ENCODE peak calls at places on chromosomes 12 and 14, in ten cellular contexts. H is heart right ventricle, W is AG09319, M is fibroblast of pulmonary artery, Y is progenitor cell of endocrine pancreas, F is bronchial epithelial cell, R is PC-3, Z is AG10803, O is breast epithelium, Q is Calu3. C is an unnamed sample.
A peak's percentile ranks its signal among the peaks of the same experiment; 100 is the strongest.

GRCh38 chr14:99687284-99688209 is 3.4 kb downstream of the CYP46A1 start:
- DNase-seq in H (no peak), W (no peak), M (no peak), Y (peak; percentile 26), F (peak; percentile 13), R (peak; percentile 40), Z (no peak), O (no peak), Q (peak; percentile 41), C (no peak)

GRCh38 chr14:97057238-97057637 is 260.1 kb downstream of the VRK1 start:
- DNase-seq in H (no peak), W (no peak), M (no peak), Y (no peak), F (no peak), R (no peak), Z (no peak), O (no peak), Q (no peak), C (no peak)

GRCh38 chr12:52074006-52074405 is 4.2 kb downstream of the ATG101 start:
- DNase-seq in H (peak; percentile 72), W (no peak), M (peak; percentile 49), Y (no peak), F (no peak), R (peak; percentile 13), Z (peak; percentile 81), O (peak; percentile 67), Q (no peak), C (no peak)

GRCh38 chr12:102182635-102183034 is 15.0 kb downstream of the PMCH start:
- DNase-seq in H (no peak), W (no peak), M (peak; percentile 41), Y (no peak), F (peak; percentile 28), R (peak; percentile 14), Z (no peak), O (no peak), Q (no peak), C (no peak)

GRCh38 chr14:100067971-100068959 is 3.0 kb downstream of the EVL start:
- DNase-seq in H (peak; percentile 20), W (no peak), M (peak; percentile 40), Y (no peak), F (peak; percentile 92), R (peak; percentile 92), Z (no peak), O (no peak), Q (peak; percentile 34), C (peak; percentile 77)

GRCh38 chr14:53517276-53517960 is 364.3 kb upstream of the DDHD1 start:
- DNase-seq in H (no peak), W (no peak), M (no peak), Y (no peak), F (no peak), R (no peak), Z (peak; percentile 79), O (no peak), Q (no peak), C (no peak)

GRCh38 chr14:80587096-80587724 is 354.3 kb downstream of the CEP128 start:
- DNase-seq in H (no peak), W (peak; percentile 27), M (peak; percentile 70), Y (no peak), F (peak; percentile 65), R (peak; percentile 66), Z (peak; percentile 60), O (no peak), Q (no peak), C (peak; percentile 40)

GRCh38 chr12:28027947-28028724 is 55.6 kb upstream of the PTHLH start:
- DNase-seq in H (no peak), W (no peak), M (no peak), Y (no peak), F (peak; percentile 40), R (peak; percentile 99), Z (no peak), O (no peak), Q (no peak), C (no peak)

GRCh38 chr12:4700621-4701026 is 19.6 kb upstream of the GALNT8 start:
- DNase-seq in H (peak; percentile 50), W (no peak), M (peak; percentile 85), Y (no peak), F (peak; percentile 72), R (no peak), Z (no peak), O (no peak), Q (no peak), C (no peak)

GRCh38 chr12:2332947-2333346 is 280.2 kb downstream of the CACNA1C start:
- DNase-seq in H (no peak), W (no peak), M (peak; percentile 14), Y (no peak), F (no peak), R (no peak), Z (no peak), O (no peak), Q (no peak), C (no peak)

GRCh38 chr14:73125169-73125588 is 11.1 kb upstream of the PSEN1 start:
- DNase-seq in H (no peak), W (no peak), M (no peak), Y (no peak), F (no peak), R (no peak), Z (no peak), O (no peak), Q (no peak), C (no peak)

GRCh38 chr14:37167151-37168047 is 5.0 kb downstream of the SLC25A21 start:
- DNase-seq in H (no peak), W (no peak), M (no peak), Y (no peak), F (no peak), R (no peak), Z (no peak), O (no peak), Q (no peak), C (no peak)

GRCh38 chr14:56087824-56088571 is 30.2 kb upstream of the PELI2 start:
- DNase-seq in H (no peak), W (no peak), M (no peak), Y (no peak), F (no peak), R (no peak), Z (no peak), O (no peak), Q (no peak), C (no peak)

GRCh38 chr14:95609398-95609990 is 74.6 kb downstream of the GLRX5 start:
- DNase-seq in H (no peak), W (no peak), M (peak; percentile 19), Y (peak; percentile 44), F (peak; percentile 12), R (peak; percentile 56), Z (peak; percentile 16), O (no peak), Q (peak; percentile 46), C (peak; percentile 14)

DNA sequence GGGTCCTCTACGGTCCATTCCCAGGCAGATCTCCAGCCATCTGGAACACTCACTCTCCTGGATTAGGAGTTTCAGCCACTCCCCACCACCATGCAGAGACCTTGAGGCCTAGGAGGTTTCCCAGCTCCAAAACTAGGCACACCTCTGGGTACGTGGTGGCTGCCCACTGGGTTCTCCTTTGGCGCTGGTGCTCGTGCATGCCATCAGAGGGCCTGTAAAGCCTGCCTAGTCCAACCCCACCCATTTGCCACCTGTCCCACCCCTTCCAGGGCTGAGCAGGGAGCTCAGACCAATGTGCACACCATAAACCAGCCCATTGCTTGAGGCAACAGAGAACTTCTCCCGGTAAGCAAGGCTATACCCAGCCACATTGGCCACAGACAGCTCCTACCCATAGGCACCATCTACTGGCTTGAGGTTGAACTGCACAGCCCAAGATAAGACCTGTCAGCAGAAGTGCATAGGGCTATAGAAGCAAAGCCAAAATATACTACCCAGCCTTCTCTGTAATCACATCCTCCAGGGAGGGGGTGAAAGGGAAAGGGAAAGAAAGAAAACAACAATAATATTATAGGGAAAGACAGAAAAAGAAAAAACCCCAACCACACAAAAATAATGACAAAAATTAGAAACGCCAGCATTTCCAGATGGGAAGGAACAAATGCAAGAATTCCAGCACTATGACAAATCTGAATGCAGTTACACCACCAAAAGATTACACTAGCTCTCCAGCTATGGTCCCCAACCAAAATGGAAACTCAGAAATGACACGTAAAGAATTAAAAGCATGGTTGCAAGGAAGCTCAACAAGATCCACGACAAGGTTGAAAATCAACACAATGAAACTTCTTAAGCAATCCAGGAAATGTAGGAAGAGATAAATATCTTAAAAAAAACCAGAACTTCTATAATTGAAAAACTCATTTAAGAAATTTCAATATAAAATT is 111.9 kb upstream of the CCDC175 start:
- DNase-seq in H (no peak), W (no peak), M (peak; percentile 71), Y (no peak), F (peak; percentile 58), R (peak; percentile 94), Z (peak; percentile 57), O (no peak), Q (peak; percentile 53), C (peak; percentile 8)
- TF ChIP-seq CTCF in H (peak; percentile 58), W (peak; percentile 82), M (peak; percentile 95), Y (peak; percentile 57), F (peak; percentile 82), R (peak; percentile 99), Z (peak; percentile 77), O (peak; percentile 41), Q (peak; percentile 36), C (peak; percentile 86)

GRCh38 chr12:57738142-57738474 is 434 bp downstream of the AGAP2 start:
- DNase-seq in H (no peak), W (no peak), M (no peak), Y (no peak), F (no peak), R (no peak), Z (no peak), O (no peak), Q (no peak), C (no peak)
- TF ChIP-seq CTCF in H (no peak), W (no peak), M (no peak), Y (no peak), F (no peak), R (no peak), Z (no peak), O (no peak), Q (no peak), C (no peak)

DNA sequence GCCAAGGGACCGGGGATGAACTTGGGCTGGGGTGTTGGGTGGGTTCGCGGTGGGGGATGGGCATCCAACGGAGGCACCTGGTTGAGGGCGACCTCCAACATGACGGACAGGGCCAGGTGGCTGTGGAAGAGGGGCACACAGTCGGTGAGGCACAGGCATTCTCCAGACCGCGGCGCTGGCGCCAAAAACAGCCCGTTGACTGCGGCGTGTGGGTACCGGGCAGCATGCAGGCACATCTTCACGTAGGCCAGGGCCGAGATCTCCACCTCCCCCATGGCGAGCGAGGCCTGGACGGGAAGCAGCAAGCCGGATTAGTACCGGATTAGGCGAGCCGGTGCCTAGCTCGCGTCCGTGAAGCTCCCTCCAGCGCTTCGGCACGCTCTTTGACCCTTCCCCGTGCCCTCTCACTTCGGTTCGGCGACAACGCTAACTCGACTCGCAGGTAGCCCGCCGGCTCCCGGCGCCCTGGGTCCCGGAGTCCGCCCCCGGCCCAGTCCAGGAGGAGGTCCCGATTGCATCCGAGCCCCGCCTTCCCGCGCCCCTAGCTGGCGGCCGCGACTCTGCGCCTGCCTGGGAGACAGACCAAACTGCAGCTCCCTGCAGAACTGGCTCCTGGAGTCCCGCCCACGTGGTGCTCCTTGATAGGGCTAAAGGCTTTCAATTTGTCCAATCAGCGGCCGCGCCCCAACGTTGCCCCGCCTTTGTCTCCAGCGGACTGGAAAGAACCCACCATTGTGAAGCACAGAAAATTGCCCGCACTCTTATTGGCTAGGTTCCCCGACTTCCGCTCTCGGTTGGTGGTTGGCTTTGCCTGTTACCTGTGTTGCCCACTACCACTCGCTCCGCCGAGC is at the start of gene EMC9:
- DNase-seq in H (peak; percentile 100), W (peak; percentile 96), M (peak; percentile 99), Y (peak; percentile 99), F (peak; percentile 98), R (peak; percentile 99), Z (peak; percentile 98), O (peak; percentile 100), Q (peak; percentile 98), C (peak; percentile 99)
- TF ChIP-seq CTCF in H (peak; percentile 71), W (peak; percentile 33), M (peak; percentile 36), Y (peak; percentile 38), F (peak; percentile 51), R (no peak), Z (peak; percentile 32), O (peak; percentile 75), Q (no peak), C (peak; percentile 7)

GRCh38 chr14:45284802-45285201 is 31.8 kb upstream of the MIS18BP1 start:
- DNase-seq in H (no peak), W (no peak), M (no peak), Y (no peak), F (no peak), R (no peak), Z (no peak), O (no peak), Q (no peak), C (no peak)
- TF ChIP-seq CTCF in H (no peak), W (no peak), M (peak; percentile 21), Y (no peak), F (no peak), R (peak; percentile 57), Z (no peak), O (no peak), Q (no peak), C (no peak)

C was measured in GM06990.